ENCODE peak calls at places on chromosomes 13 and 19, in five cellular contexts. M is iris pigment epithelial cell, P is NCI-H1417, B is GM23338, D is tibial nerve. I is an unnamed sample.

GRCh38 chr19:14101003-14101545 is 10.5 kb upstream of the SAMD1 start:
- DNase-seq in D (no peak), B (no peak), M (no peak), P (no peak), I (no peak)

GRCh38 chr13:42064259-42064658 is 15.8 kb downstream of the DGKH start:
- DNase-seq in P (peak), B (no peak), M (peak), D (no peak), I (no peak)

GRCh38 chr19:54017266-54017665 is 25.8 kb downstream of the CACNG6 start:
- DNase-seq in D (no peak), M (peak), B (peak), P (no peak), I (no peak)

GRCh38 chr19:7492142-7493055 is 3.6 kb upstream of the PEX11G start:
- DNase-seq in B (no peak), P (no peak), M (peak), D (no peak), I (no peak)

GRCh38 chr13:48235100-48235813 is 2.3 kb downstream of the ITM2B start:
- DNase-seq in M (peak), D (no peak), P (peak), B (peak), I (no peak)

GRCh38 chr19:53772943-53773342 is 51.2 kb downstream of the NLRP12 start:
- DNase-seq in B (peak), M (peak), D (peak), P (peak), I (peak)

GRCh38 chr13:44738463-44738862 is 162.3 kb upstream of the TSC22D1 start:
- DNase-seq in M (no peak), P (no peak), D (no peak), B (no peak), I (no peak)

GRCh38 chr13:103101500-103101899 is 35.3 kb upstream of the SLC10A2 start:
- DNase-seq in B (no peak), M (no peak), D (no peak), P (no peak), I (no peak)

GRCh38 chr19:16070366-16070990 is 5.8 kb upstream of the TPM4 start:
- DNase-seq in P (no peak), M (no peak), B (no peak), D (no peak), I (peak)

GRCh38 chr19:49553451-49554271 is 25.9 kb downstream of the RCN3 start:
- DNase-seq in B (no peak), D (no peak), P (no peak), M (peak), I (peak)

GRCh38 chr19:42349378-42350107 is 24.1 kb downstream of the MEGF8 start:
- DNase-seq in P (no peak), B (no peak), M (no peak), D (no peak), I (no peak)

GRCh38 chr19:45331411-45331810 is 8.7 kb upstream of the CKM start:
- DNase-seq in B (no peak), D (no peak), M (no peak), P (no peak), I (no peak)

GRCh38 chr19:42129399-42130253 is 2.6 kb downstream of the POU2F2 start:
- DNase-seq in B (no peak), P (no peak), M (no peak), D (peak), I (no peak)

GRCh38 chr13:29802621-29803020 is 47.8 kb downstream of the UBL3 start:
- DNase-seq in B (no peak), M (peak), P (no peak), D (no peak), I (no peak)

GRCh38 chr13:114132419-114133121 is at the start of gene RASA3:
- DNase-seq in D (peak), M (peak), P (peak), B (peak), I (peak)

GRCh38 chr13:40974460-40975407 is 44.4 kb downstream of the ELF1 start:
- DNase-seq in M (peak), P (no peak), B (peak), D (no peak), I (no peak)

GRCh38 chr13:50127726-50128291 is 112.6 kb downstream of the KCNRG start:
- DNase-seq in D (no peak), M (no peak), P (no peak), B (peak), I (no peak)

GRCh38 chr13:109314101-109314500 is 472.3 kb downstream of the IRS2 start:
- DNase-seq in M (no peak), B (no peak), D (no peak), P (no peak), I (no peak)

GRCh38 chr13:90800082-90800746 is 547.3 kb upstream of the MIR17HG start:
- DNase-seq in D (peak), B (no peak), P (no peak), M (no peak), I (no peak)

GRCh38 chr19:9700229-9700981 is 25.5 kb upstream of the ZNF562 start:
- DNase-seq in M (no peak), D (no peak), B (no peak), P (no peak), I (no peak)